ENCODE peak calls at places on chromosomes 13 and 19, in seven cellular contexts. I is endothelial cell of umbilical vein, J is tibial nerve, U is brain microvascular endothelial cell, B is foreskin fibroblast, H is mucosa of descending colon, R is fibroblast of mammary gland. E is an unnamed sample.

GRCh38 chr13:21225841-21226581 is 49.6 kb downstream of the MRPL57 start:
- DNase-seq in H (no peak), J (no peak), U (no peak), R (no peak), I (no peak), B (no peak), E (no peak)

GRCh38 chr13:27573265-27573664 is 47.1 kb downstream of the LNX2 start:
- DNase-seq in R (peak; percentile 42), B (peak; percentile 61), H (no peak), U (peak; percentile 65), I (peak; percentile 73), J (no peak), E (no peak)

GRCh38 chr19:47719047-47719885 is 6.0 kb downstream of the EHD2 start:
- DNase-seq in B (peak; percentile 100), R (peak; percentile 99), U (peak; percentile 85), J (peak; percentile 79), H (peak; percentile 82), I (peak; percentile 70), E (no peak)

GRCh38 chr13:99191336-99191899 is 9.2 kb upstream of the UBAC2 start:
- DNase-seq in B (no peak), H (no peak), R (no peak), U (no peak), I (no peak), J (no peak), E (no peak)

GRCh38 chr13:101838305-101838835 is 385.9 kb downstream of the ITGBL1 start:
- DNase-seq in R (peak; percentile 7), I (no peak), J (no peak), H (no peak), B (peak; percentile 67), U (no peak), E (no peak)

GRCh38 chr19:40650749-40651305 is 39.6 kb downstream of the NUMBL start:
- DNase-seq in H (no peak), U (no peak), I (no peak), J (peak; percentile 70), R (peak; percentile 95), B (peak; percentile 86), E (no peak)

GRCh38 chr19:18147396-18147795 is 5.6 kb upstream of the PIK3R2 start:
- DNase-seq in U (no peak), H (no peak), B (no peak), R (no peak), I (no peak), J (no peak), E (no peak)

GRCh38 chr19:3294080-3294850 is 69.8 kb downstream of the CELF5 start:
- DNase-seq in B (no peak), U (no peak), H (peak; percentile 8), J (no peak), R (no peak), I (no peak), E (no peak)

GRCh38 chr19:49614096-49614857 is 23.3 kb downstream of the PRR12 start:
- DNase-seq in U (peak; percentile 85), B (peak; percentile 90), R (peak; percentile 96), J (no peak), H (no peak), I (peak; percentile 94), E (peak; percentile 38)

GRCh38 chr19:51735759-51736449 is 12.1 kb upstream of the HAS1 start:
- DNase-seq in U (peak; percentile 76), J (peak; percentile 60), H (peak; percentile 68), R (peak; percentile 98), I (no peak), B (no peak), E (peak; percentile 43)

GRCh38 chr19:30449673-30450072 is 77.5 kb downstream of the ZNF536 start:
- DNase-seq in R (no peak), U (no peak), I (no peak), H (no peak), J (no peak), B (peak; percentile 8), E (no peak)
- H3K4me3 ChIP-seq in R (no peak overlapping the region), U (no peak overlapping the region), I (no peak overlapping the region), H (no peak overlapping the region), J (peak overlapping the region; percentile 48), B (peak overlapping the region; percentile 20), E (no peak overlapping the region)

GRCh38 chr19:30286378-30286777 is 85.8 kb upstream of the ZNF536 start:
- DNase-seq in I (no peak), B (no peak), R (no peak), U (no peak), H (no peak), J (no peak), E (no peak)
- H3K4me3 ChIP-seq in I (no peak overlapping the region), B (no peak overlapping the region), R (no peak overlapping the region), U (no peak overlapping the region), H (no peak overlapping the region), J (no peak overlapping the region), E (no peak overlapping the region)

GRCh38 chr13:44555207-44555606 is 20.9 kb downstream of the TSC22D1 start:
- DNase-seq in B (no peak), H (no peak), J (no peak), I (no peak), R (no peak), U (no peak), E (no peak)
- H3K4me3 ChIP-seq in B (no peak overlapping the region), H (no peak overlapping the region), J (no peak overlapping the region), I (no peak overlapping the region), R (no peak overlapping the region), U (no peak overlapping the region), E (no peak overlapping the region)

GRCh38 chr13:43087960-43088580 is 64.7 kb downstream of the DNAJC15 start:
- DNase-seq in I (peak; percentile 34), J (no peak), R (peak; percentile 21), B (no peak), U (peak; percentile 19), H (no peak), E (no peak)
- H3K4me3 ChIP-seq in I (peak overlapping the region; percentile 65), J (peak overlapping the region; percentile 27), R (no peak overlapping the region), B (peak overlapping the region; percentile 27), U (no peak overlapping the region), H (no peak overlapping the region), E (no peak overlapping the region)

E was measured in retinal pigment epithelial cell.